ENCODE peak calls at places on chromosomes 1 and 21, in nine cellular contexts. O is AG04450, S is GM13976, Q is heart right ventricle, K is tibial artery, A is thyroid gland, J is mucosa of descending colon, Z is LNCaP clone FGC, Y is BJ. R is an unnamed sample.
A peak's percentile ranks its signal among the peaks of the same experiment; 100 is the strongest.

GRCh38 chr1:63894627-63895256 is 120.9 kb downstream of the ROR1 start:
- DNase-seq in Y (no peak), Q (no peak), A (no peak), J (no peak), S (no peak), K (no peak), O (no peak), Z (no peak), R (no peak)

GRCh38 chr1:212326541-212326940 is 41.3 kb downstream of the PPP2R5A start:
- DNase-seq in O (no peak), J (no peak), A (no peak), Y (no peak), K (no peak), Z (no peak), S (no peak), Q (no peak), R (no peak)

GRCh38 chr1:24178404-24178803 is 8.7 kb downstream of the IFNLR1 start:
- DNase-seq in A (no peak), K (no peak), Y (no peak), O (no peak), J (no peak), Q (no peak), Z (no peak), S (no peak), R (no peak)

GRCh38 chr1:216523449-216524190 is 100.4 kb upstream of the USH2A start:
- DNase-seq in A (no peak), K (no peak), S (no peak), J (no peak), Q (no peak), Z (no peak), O (peak; percentile 66), Y (peak; percentile 19), R (peak; percentile 29)

GRCh38 chr21:44695176-44695575 is 1.8 kb upstream of the KRTAP10-12 start:
- DNase-seq in J (no peak), A (no peak), K (no peak), Q (no peak), S (no peak), Y (no peak), Z (no peak), O (no peak), R (no peak)

GRCh38 chr1:170225735-170226524 is 80.2 kb downstream of the NTMT2 start:
- DNase-seq in O (no peak), Q (no peak), A (no peak), K (no peak), J (no peak), Y (peak; percentile 66), Z (peak; percentile 56), S (no peak), R (no peak)

GRCh38 chr1:180117764-180118116 is 36.9 kb upstream of the QSOX1 start:
- DNase-seq in O (no peak), Q (no peak), S (no peak), K (no peak), Y (peak; percentile 56), Z (no peak), J (no peak), A (no peak), R (peak; percentile 40)

GRCh38 chr21:35449846-35450245 is 400.7 kb upstream of the RUNX1 start:
- DNase-seq in J (no peak), Z (no peak), K (no peak), Y (no peak), Q (no peak), O (no peak), A (no peak), S (no peak), R (no peak)

GRCh38 chr1:65255088-65256050 is 54.0 kb upstream of the DNAJC6 start:
- DNase-seq in O (no peak), Y (no peak), Z (no peak), J (no peak), A (peak; percentile 38), S (no peak), Q (peak; percentile 18), K (no peak), R (peak; percentile 40)

GRCh38 chr1:33086384-33086850 is 5.5 kb downstream of the AZIN2 start:
- DNase-seq in Z (peak; percentile 46), J (peak; percentile 64), S (peak; percentile 63), O (peak; percentile 53), Y (no peak), K (peak; percentile 66), A (peak; percentile 78), Q (peak; percentile 66), R (peak; percentile 80)

GRCh38 chr21:44521928-44522752 is 17.9 kb downstream of the KRTAP10-1 start:
- DNase-seq in Y (no peak), Z (no peak), A (no peak), O (no peak), J (peak; percentile 34), S (no peak), K (peak; percentile 14), Q (peak; percentile 3), R (no peak)

GRCh38 chr1:2496087-2496622 is 20.1 kb downstream of the PLCH2 start:
- DNase-seq in Q (no peak), K (no peak), O (no peak), S (peak; percentile 68), A (no peak), J (peak; percentile 68), Z (no peak), Y (no peak), R (no peak)

DNA sequence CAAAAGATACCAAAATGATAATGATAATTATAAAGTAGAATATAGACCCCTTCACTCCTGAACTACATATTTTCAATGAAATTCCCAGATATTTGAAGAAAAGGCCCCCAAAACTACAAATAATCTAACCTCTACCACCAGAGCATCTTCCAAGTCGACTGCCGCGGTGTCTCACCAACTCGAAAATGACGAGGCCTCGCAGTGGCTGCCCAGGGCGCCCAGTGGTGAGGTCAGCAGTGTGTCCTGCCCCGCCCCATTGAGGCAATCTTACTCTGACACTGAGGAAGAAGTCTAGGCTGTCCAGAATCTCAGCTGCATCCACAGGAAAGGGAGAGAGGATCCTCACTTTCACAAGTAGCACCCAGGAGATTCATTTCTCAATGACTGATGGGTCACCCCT is 5.2 kb downstream of the DUSP10 start:
- DNase-seq in J (no peak), O (no peak), S (no peak), Z (no peak), Q (no peak), K (no peak), A (no peak), Y (no peak), R (no peak)
- TF ChIP-seq CTCF in J (no peak), O (no peak), S (no peak), Z (no peak), Q (no peak), K (no peak), A (no peak), Y (no peak), R (no peak)

GRCh38 chr1:220151454-220151853 is 57.5 kb downstream of the IARS2 start:
- DNase-seq in K (peak; percentile 36), A (peak; percentile 23), Q (peak; percentile 33), O (no peak), J (no peak), Y (no peak), S (no peak), Z (no peak), R (peak; percentile 25)

GRCh38 chr1:220157738-220158137 is 63.8 kb downstream of the IARS2 start:
- DNase-seq in O (no peak), A (no peak), J (no peak), Q (no peak), Y (no peak), S (no peak), Z (no peak), K (no peak), R (no peak)

GRCh38 chr1:220149742-220150141 is 55.8 kb downstream of the IARS2 start:
- DNase-seq in S (no peak), Q (no peak), A (no peak), K (no peak), Y (no peak), O (no peak), J (no peak), Z (no peak), R (no peak)

GRCh38 chr1:220156620-220157146 is 62.8 kb downstream of the IARS2 start:
- DNase-seq in Q (no peak), A (no peak), Y (no peak), Z (no peak), K (no peak), J (no peak), S (no peak), O (no peak), R (no peak)

DNA sequence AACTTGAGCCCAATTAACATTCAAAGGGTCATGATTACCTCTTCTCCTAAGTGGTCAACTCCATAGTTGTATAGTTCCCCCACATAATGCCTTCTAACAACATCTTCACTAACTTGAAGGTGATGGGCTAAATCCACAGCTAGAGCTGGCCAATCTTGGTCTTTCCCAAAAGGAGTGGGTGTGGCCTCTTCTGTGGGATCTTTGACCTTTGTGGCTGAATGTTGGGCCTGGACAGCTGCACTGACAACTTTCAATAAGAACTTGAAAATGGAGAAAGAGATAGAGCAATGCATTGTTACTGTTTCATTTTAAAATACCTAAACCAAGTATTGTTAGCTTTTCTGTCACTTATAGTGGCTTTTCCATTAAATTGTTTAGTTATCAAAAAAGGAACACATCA is 59.2 kb downstream of the IARS2 start:
- DNase-seq in J (no peak), O (no peak), Z (no peak), Q (no peak), K (no peak), A (no peak), Y (no peak), S (no peak), R (no peak)
- TF ChIP-seq CTCF in J (no peak), O (no peak), Z (no peak), Q (no peak), K (no peak), A (no peak), Y (no peak), S (no peak), R (no peak)

GRCh38 chr1:49995734-49996133 is 28.0 kb downstream of the AGBL4 start:
- DNase-seq in O (no peak), Q (no peak), J (no peak), Z (peak; percentile 1), S (no peak), K (no peak), Y (no peak), A (no peak), R (peak; percentile 8)
- TF ChIP-seq CTCF in O (no peak), Q (no peak), J (no peak), Z (peak; percentile 34), S (no peak), K (no peak), Y (no peak), A (no peak), R (no peak)

DNA sequence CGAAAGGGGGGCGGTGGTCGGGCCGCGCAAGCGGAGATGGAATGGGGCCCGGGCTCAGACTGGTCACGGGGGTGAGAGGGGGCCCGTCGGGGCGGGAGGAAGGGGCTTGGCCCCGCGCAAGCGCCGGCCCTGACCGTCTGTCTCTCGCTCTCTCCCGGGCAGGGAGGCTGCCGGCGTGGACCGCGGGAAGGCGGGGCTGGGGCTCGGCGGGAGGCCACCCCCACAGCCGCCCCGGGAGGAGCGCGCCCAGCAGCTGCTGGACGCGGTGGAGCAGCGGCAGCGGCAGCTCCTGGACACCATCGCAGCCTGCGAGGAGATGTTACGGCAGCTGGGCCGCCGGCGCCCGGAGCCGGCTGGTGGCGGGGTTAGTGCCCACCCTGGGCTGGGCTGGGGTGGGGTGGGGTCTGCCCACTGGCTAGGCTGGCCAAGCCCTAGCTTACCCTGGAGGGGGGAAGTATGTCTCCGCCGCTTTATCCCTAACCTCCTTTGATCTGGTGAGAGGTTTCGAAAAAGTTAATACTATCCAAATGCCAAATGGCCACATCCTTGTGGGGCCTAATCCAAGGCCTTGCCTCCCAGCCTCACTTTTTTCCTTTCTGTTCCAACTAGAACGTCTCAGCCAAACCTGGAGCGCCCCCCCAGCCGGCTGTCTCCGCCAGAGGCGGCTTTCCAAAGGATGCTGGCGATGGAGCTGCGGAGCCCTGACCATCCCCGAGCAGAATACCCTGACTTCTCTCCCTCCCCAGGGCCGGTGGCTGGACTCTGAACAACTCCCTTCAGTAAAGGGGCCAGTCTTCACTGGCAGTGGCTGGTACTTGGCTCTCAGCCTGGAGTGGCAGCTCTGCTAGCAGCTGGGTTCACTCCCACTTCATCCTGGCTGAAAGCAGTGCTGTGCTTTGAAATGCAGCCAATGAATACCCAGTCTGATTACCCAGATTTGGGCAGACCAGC is 636 bp upstream of the YRDC start:
- DNase-seq in K (peak; percentile 48), Z (no peak), Q (peak; percentile 75), O (no peak), J (peak; percentile 73), S (peak; percentile 88), Y (no peak), A (peak; percentile 83), R (peak; percentile 67)
- TF ChIP-seq CTCF in K (no peak), Z (no peak), Q (no peak), O (peak; percentile 26), J (no peak), S (no peak), Y (peak; percentile 29), A (no peak), R (no peak)